ENCODE peak calls at places on chromosome 5, in four cellular contexts. B is K562, T is GM12878, A is HepG2. Z is an unnamed sample.

GRCh38 chr5:30436718-30437117 is 756.8 kb upstream of the CDH6 start:
- DNase-seq in B (no peak), T (no peak), A (no peak), Z (no peak)

GRCh38 chr5:133261993-133262392 is 210.2 kb downstream of the HSPA4 start:
- DNase-seq in B (no peak), T (no peak), A (peak; percentile 27), Z (no peak)

GRCh38 chr5:135085133-135085935 is 51.3 kb upstream of the PITX1 start:
- DNase-seq in B (no peak), T (no peak), A (no peak), Z (no peak)

GRCh38 chr5:123659006-123659405 is 147.0 kb downstream of the CSNK1G3 start:
- DNase-seq in B (no peak), T (no peak), A (no peak), Z (no peak)

GRCh38 chr5:177477701-177478477 is 4.5 kb upstream of the DBN1 start:
- DNase-seq in B (no peak), T (no peak), A (no peak), Z (no peak)

GRCh38 chr5:91556-92263 is at the start of gene PLEKHG4B:
- DNase-seq in B (no peak), T (no peak), A (no peak), Z (peak; percentile 91)

GRCh38 chr5:172491481-172491880 is 37.2 kb upstream of the SH3PXD2B start:
- DNase-seq in B (no peak), T (no peak), A (no peak), Z (no peak)

GRCh38 chr5:141478321-141478945 is 2.7 kb downstream of the PCDHGC3 start:
- DNase-seq in B (no peak), T (no peak), A (no peak), Z (peak; percentile 90)

GRCh38 chr5:179255527-179256228 is 89.6 kb downstream of the ADAMTS2 start:
- DNase-seq in B (no peak), T (no peak), A (no peak), Z (peak; percentile 4)
- TF ChIP-seq TCF7 in B (no peak), T (no peak), A (no peak), Z (no peak)

GRCh38 chr5:169148066-169148740 is 152.7 kb downstream of the SLIT3 start:
- DNase-seq in B (no peak), T (no peak), A (no peak), Z (no peak)

GRCh38 chr5:169146158-169146557 is 154.8 kb downstream of the SLIT3 start:
- DNase-seq in B (no peak), T (no peak), A (no peak), Z (no peak)

GRCh38 chr5:169139381-169140125 is 161.4 kb downstream of the SLIT3 start:
- DNase-seq in B (no peak), T (no peak), A (no peak), Z (no peak)

GRCh38 chr5:169147542-169147941 is 153.4 kb downstream of the SLIT3 start:
- DNase-seq in B (no peak), T (no peak), A (no peak), Z (no peak)

GRCh38 chr5:169142264-169142970 is 158.5 kb downstream of the SLIT3 start:
- DNase-seq in B (no peak), T (no peak), A (no peak), Z (no peak)
- TF ChIP-seq ATF2 in B (no peak), T (no peak), A (no peak), Z (no peak)

DNA sequence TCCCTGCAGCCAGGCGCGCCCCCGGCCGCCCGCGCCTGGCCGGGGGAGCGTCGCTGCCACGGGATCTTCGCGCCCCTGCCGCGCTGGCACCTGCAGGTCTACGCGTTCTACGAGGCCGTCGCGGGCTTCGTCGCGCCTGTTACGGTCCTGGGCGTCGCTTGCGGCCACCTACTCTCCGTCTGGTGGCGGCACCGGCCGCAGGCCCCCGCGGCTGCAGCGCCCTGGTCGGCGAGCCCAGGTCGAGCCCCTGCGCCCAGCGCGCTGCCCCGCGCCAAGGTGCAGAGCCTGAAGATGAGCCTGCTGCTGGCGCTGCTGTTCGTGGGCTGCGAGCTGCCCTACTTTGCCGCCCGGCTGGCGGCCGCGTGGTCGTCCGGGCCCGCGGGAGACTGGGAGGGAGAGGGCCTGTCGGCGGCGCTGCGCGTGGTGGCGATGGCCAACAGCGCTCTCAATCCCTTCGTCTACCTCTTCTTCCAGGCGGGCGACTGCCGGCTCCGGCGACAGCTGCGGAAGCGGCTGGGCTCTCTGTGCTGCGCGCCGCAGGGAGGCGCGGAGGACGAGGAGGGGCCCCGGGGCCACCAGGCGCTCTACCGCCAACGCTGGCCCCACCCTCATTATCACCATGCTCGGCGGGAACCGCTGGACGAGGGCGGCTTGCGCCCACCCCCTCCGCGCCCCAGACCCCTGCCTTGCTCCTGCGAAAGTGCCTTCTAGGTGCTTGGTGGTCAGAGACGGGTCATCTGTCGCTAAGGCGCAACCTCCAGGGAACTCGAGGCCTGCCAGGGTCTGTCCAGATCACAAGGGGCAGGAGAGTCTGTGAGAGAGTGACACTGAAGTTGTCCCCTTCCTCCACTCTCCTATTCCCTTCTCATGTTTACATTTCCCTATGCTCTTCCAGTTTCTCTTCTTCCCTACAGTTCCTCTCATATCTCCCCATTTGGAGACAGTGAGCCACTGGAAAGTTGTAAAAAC is 1.3 kb downstream of the GPR150 start:
- DNase-seq in B (no peak), T (no peak), A (no peak), Z (peak; percentile 60)
- TF ChIP-seq TCF7 in B (no peak), T (no peak), A (no peak), Z (peak; percentile 87)

GRCh38 chr5:52457808-52458207 is 329.9 kb upstream of the ITGA1 start:
- DNase-seq in B (no peak), T (no peak), A (no peak), Z (no peak)

GRCh38 chr5:52452098-52452497 is 335.6 kb upstream of the ITGA1 start:
- DNase-seq in B (no peak), T (no peak), A (no peak), Z (no peak)

GRCh38 chr5:52449506-52449905 is 338.2 kb upstream of the ITGA1 start:
- DNase-seq in B (no peak), T (no peak), A (no peak), Z (no peak)

GRCh38 chr5:52455920-52456319 is 331.8 kb upstream of the ITGA1 start:
- DNase-seq in B (no peak), T (no peak), A (no peak), Z (no peak)

DNA sequence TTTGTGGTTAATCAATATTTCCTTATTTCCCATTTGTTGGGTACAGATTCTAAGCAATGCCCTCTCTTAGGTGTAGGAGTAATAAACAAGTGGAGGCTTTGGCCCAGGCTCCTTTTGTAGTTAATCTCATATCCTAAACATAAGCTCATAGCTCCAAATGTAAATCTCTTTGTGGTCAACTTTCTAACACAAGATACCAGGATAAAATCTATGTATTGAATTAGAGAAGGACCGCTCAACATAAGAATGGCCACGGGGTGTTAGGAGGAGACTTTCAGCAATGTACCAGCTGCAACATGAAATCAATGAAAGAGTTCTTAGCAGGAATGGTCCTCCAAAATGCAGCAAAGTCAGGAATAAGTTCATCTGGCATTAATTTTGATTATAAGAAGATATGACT is 334.5 kb upstream of the ITGA1 start:
- DNase-seq in B (no peak), T (no peak), A (no peak), Z (no peak)
- TF ChIP-seq ATF2 in B (no peak), T (no peak), A (no peak), Z (no peak)

DNA sequence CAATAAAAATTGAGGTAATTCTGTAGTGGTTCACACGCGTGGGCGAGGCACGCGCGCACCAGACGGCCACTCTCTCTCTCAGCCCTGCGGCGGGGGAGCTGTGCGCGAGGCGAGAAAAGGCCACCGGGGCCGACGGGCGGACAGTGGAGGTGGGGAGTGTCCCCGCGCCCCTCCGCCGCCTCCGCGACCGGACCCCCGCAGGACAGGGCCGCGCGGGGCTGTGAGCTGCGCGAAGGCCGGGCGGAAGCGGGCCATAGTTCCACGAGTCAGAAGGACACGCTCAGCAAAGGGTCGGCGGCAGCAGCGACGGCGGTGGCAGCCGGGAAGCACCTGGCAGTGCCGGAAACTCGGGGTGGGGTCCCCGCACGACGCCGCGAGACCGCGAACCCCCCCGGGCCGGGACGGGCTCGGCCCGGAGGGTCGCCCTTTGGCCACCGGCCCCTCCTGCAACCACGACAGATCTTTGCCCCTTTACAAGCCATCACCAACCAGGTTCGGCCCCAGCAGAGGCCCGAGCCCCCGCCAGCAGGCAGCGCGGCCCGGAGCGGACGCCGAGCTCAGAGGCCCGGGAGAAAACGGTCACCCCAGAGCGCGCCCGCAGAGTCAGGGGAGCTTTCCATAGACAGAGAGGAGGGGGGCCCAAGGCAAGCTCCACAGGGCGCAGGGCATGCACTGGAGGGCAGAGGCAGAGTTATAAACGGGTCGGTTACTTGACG is 60.9 kb downstream of the ZNF354C start:
- DNase-seq in B (no peak), T (no peak), A (no peak), Z (no peak)
- TF ChIP-seq TCF7 in B (no peak), T (no peak), A (no peak), Z (no peak)

GRCh38 chr5:111902436-111902835 is 145.4 kb upstream of the NREP start:
- DNase-seq in B (no peak), T (no peak), A (no peak), Z (no peak)
- TF ChIP-seq ATF2 in B (no peak), T (no peak), A (no peak), Z (no peak)

Z was measured in WTC11.